ENCODE peak calls at places on chromosome 6, in nine cellular contexts. One of them, this sample, is unnamed.

GRCh38 chr6:14734052-14734415 is 511.8 kb upstream of the JARID2 start:
- DNase-seq in ureter: no peak
- DNase-seq in effector memory CD8-positive, alpha-beta T cell: no peak
- DNase-seq in fibroblast of the conjunctiva: no peak
- DNase-seq in fibroblast of lung: peak
- DNase-seq in MV-4-11: no peak
- DNase-seq in caudate nucleus: no peak
- DNase-seq in activated T-cell treated with anti-CD3 and anti-CD28 coated beads, Interleukin-2, amount 50 U/mL, for 72 hours: no peak
- DNase-seq in CD4-positive, alpha-beta memory T cell: no peak
- DNase-seq in this sample: no peak

GRCh38 chr6:161788531-161788930 is 514.7 kb upstream of the AGPAT4 start:
- DNase-seq in effector memory CD8-positive, alpha-beta T cell: no peak
- DNase-seq in fibroblast of lung: no peak
- DNase-seq in CD4-positive, alpha-beta memory T cell: no peak
- DNase-seq in ureter: no peak
- DNase-seq in caudate nucleus: no peak
- DNase-seq in activated T-cell treated with anti-CD3 and anti-CD28 coated beads, Interleukin-2, amount 50 U/mL, for 72 hours: no peak
- DNase-seq in MV-4-11: no peak
- DNase-seq in fibroblast of the conjunctiva: no peak
- DNase-seq in this sample: no peak

GRCh38 chr6:45681860-45682488 is 304.2 kb upstream of the SUPT3H start:
- DNase-seq in fibroblast of the conjunctiva: no peak
- DNase-seq in caudate nucleus: no peak
- DNase-seq in activated T-cell treated with anti-CD3 and anti-CD28 coated beads, Interleukin-2, amount 50 U/mL, for 72 hours: peak
- DNase-seq in ureter: no peak
- DNase-seq in MV-4-11: peak
- DNase-seq in fibroblast of lung: peak
- DNase-seq in effector memory CD8-positive, alpha-beta T cell: peak
- DNase-seq in CD4-positive, alpha-beta memory T cell: peak
- DNase-seq in this sample: peak

GRCh38 chr6:166572370-166573261 is 13.9 kb downstream of the RAMACL start:
- DNase-seq in CD4-positive, alpha-beta memory T cell: no peak
- DNase-seq in fibroblast of the conjunctiva: no peak
- DNase-seq in ureter: peak
- DNase-seq in activated T-cell treated with anti-CD3 and anti-CD28 coated beads, Interleukin-2, amount 50 U/mL, for 72 hours: no peak
- DNase-seq in MV-4-11: no peak
- DNase-seq in fibroblast of lung: peak
- DNase-seq in caudate nucleus: no peak
- DNase-seq in effector memory CD8-positive, alpha-beta T cell: no peak
- DNase-seq in this sample: peak

GRCh38 chr6:139801571-139802321 is 427.3 kb upstream of the CITED2 start:
- DNase-seq in fibroblast of the conjunctiva: no peak
- DNase-seq in effector memory CD8-positive, alpha-beta T cell: no peak
- DNase-seq in CD4-positive, alpha-beta memory T cell: no peak
- DNase-seq in ureter: no peak
- DNase-seq in caudate nucleus: no peak
- DNase-seq in fibroblast of lung: peak
- DNase-seq in MV-4-11: peak
- DNase-seq in activated T-cell treated with anti-CD3 and anti-CD28 coated beads, Interleukin-2, amount 50 U/mL, for 72 hours: no peak
- DNase-seq in this sample: no peak

GRCh38 chr6:49541936-49542335 is 8.5 kb upstream of the C6orf141 start:
- DNase-seq in MV-4-11: no peak
- DNase-seq in ureter: no peak
- DNase-seq in caudate nucleus: no peak
- DNase-seq in effector memory CD8-positive, alpha-beta T cell: no peak
- DNase-seq in CD4-positive, alpha-beta memory T cell: no peak
- DNase-seq in fibroblast of lung: peak
- DNase-seq in fibroblast of the conjunctiva: no peak
- DNase-seq in activated T-cell treated with anti-CD3 and anti-CD28 coated beads, Interleukin-2, amount 50 U/mL, for 72 hours: no peak
- DNase-seq in this sample: no peak

GRCh38 chr6:45741437-45742166 is 274.1 kb downstream of the CLIC5 start:
- DNase-seq in effector memory CD8-positive, alpha-beta T cell: no peak
- DNase-seq in fibroblast of the conjunctiva: peak
- DNase-seq in caudate nucleus: no peak
- DNase-seq in CD4-positive, alpha-beta memory T cell: no peak
- DNase-seq in ureter: no peak
- DNase-seq in activated T-cell treated with anti-CD3 and anti-CD28 coated beads, Interleukin-2, amount 50 U/mL, for 72 hours: no peak
- DNase-seq in fibroblast of lung: peak
- DNase-seq in MV-4-11: peak
- DNase-seq in this sample: no peak

GRCh38 chr6:75524322-75524972 is 30.8 kb upstream of the FILIP1 start:
- DNase-seq in fibroblast of lung: peak
- DNase-seq in CD4-positive, alpha-beta memory T cell: no peak
- DNase-seq in MV-4-11: no peak
- DNase-seq in effector memory CD8-positive, alpha-beta T cell: no peak
- DNase-seq in activated T-cell treated with anti-CD3 and anti-CD28 coated beads, Interleukin-2, amount 50 U/mL, for 72 hours: no peak
- DNase-seq in caudate nucleus: no peak
- DNase-seq in fibroblast of the conjunctiva: peak
- DNase-seq in ureter: no peak
- DNase-seq in this sample: no peak

GRCh38 chr6:36277946-36278465 is 8.1 kb downstream of the PNPLA1 start:
- DNase-seq in activated T-cell treated with anti-CD3 and anti-CD28 coated beads, Interleukin-2, amount 50 U/mL, for 72 hours: no peak
- DNase-seq in caudate nucleus: no peak
- DNase-seq in MV-4-11: peak
- DNase-seq in fibroblast of lung: no peak
- DNase-seq in fibroblast of the conjunctiva: no peak
- DNase-seq in effector memory CD8-positive, alpha-beta T cell: no peak
- DNase-seq in ureter: no peak
- DNase-seq in CD4-positive, alpha-beta memory T cell: no peak
- DNase-seq in this sample: no peak

GRCh38 chr6:32107447-32107846 is 1.7 kb downstream of the TNXB start:
- DNase-seq in effector memory CD8-positive, alpha-beta T cell: no peak
- DNase-seq in fibroblast of lung: no peak
- DNase-seq in ureter: peak
- DNase-seq in activated T-cell treated with anti-CD3 and anti-CD28 coated beads, Interleukin-2, amount 50 U/mL, for 72 hours: no peak
- DNase-seq in caudate nucleus: no peak
- DNase-seq in fibroblast of the conjunctiva: no peak
- DNase-seq in CD4-positive, alpha-beta memory T cell: no peak
- DNase-seq in MV-4-11: no peak
- DNase-seq in this sample: no peak

GRCh38 chr6:160102956-160103824 is 18.4 kb upstream of the SLC22A1 start:
- DNase-seq in effector memory CD8-positive, alpha-beta T cell: no peak
- DNase-seq in ureter: no peak
- DNase-seq in fibroblast of lung: peak
- DNase-seq in fibroblast of the conjunctiva: peak
- DNase-seq in CD4-positive, alpha-beta memory T cell: peak
- DNase-seq in MV-4-11: peak
- DNase-seq in activated T-cell treated with anti-CD3 and anti-CD28 coated beads, Interleukin-2, amount 50 U/mL, for 72 hours: peak
- DNase-seq in caudate nucleus: no peak
- DNase-seq in this sample: no peak

GRCh38 chr6:144683216-144684070 is 398.3 kb downstream of the UTRN start:
- DNase-seq in fibroblast of the conjunctiva: no peak
- DNase-seq in MV-4-11: no peak
- DNase-seq in activated T-cell treated with anti-CD3 and anti-CD28 coated beads, Interleukin-2, amount 50 U/mL, for 72 hours: no peak
- DNase-seq in effector memory CD8-positive, alpha-beta T cell: no peak
- DNase-seq in ureter: no peak
- DNase-seq in fibroblast of lung: peak
- DNase-seq in caudate nucleus: no peak
- DNase-seq in CD4-positive, alpha-beta memory T cell: no peak
- DNase-seq in this sample: no peak

GRCh38 chr6:113184291-113184690 is 672.9 kb upstream of the MARCKS start:
- DNase-seq in activated T-cell treated with anti-CD3 and anti-CD28 coated beads, Interleukin-2, amount 50 U/mL, for 72 hours: no peak
- DNase-seq in effector memory CD8-positive, alpha-beta T cell: no peak
- DNase-seq in MV-4-11: no peak
- DNase-seq in caudate nucleus: no peak
- DNase-seq in fibroblast of lung: peak
- DNase-seq in CD4-positive, alpha-beta memory T cell: no peak
- DNase-seq in ureter: no peak
- DNase-seq in fibroblast of the conjunctiva: no peak
- DNase-seq in this sample: no peak

GRCh38 chr6:158607411-158608170 is 37.0 kb downstream of the DYNLT1 start:
- DNase-seq in CD4-positive, alpha-beta memory T cell: no peak
- DNase-seq in activated T-cell treated with anti-CD3 and anti-CD28 coated beads, Interleukin-2, amount 50 U/mL, for 72 hours: no peak
- DNase-seq in effector memory CD8-positive, alpha-beta T cell: no peak
- DNase-seq in MV-4-11: no peak
- DNase-seq in fibroblast of the conjunctiva: no peak
- DNase-seq in fibroblast of lung: peak
- DNase-seq in caudate nucleus: no peak
- DNase-seq in ureter: no peak
- DNase-seq in this sample: no peak

GRCh38 chr6:116847234-116847633 is 18.4 kb upstream of the GPRC6A start:
- DNase-seq in fibroblast of lung: peak
- DNase-seq in activated T-cell treated with anti-CD3 and anti-CD28 coated beads, Interleukin-2, amount 50 U/mL, for 72 hours: no peak
- DNase-seq in MV-4-11: peak
- DNase-seq in caudate nucleus: no peak
- DNase-seq in CD4-positive, alpha-beta memory T cell: no peak
- DNase-seq in ureter: no peak
- DNase-seq in effector memory CD8-positive, alpha-beta T cell: no peak
- DNase-seq in fibroblast of the conjunctiva: peak
- DNase-seq in this sample: no peak

GRCh38 chr6:3447005-3447404 is 9.8 kb downstream of the SLC22A23 start:
- DNase-seq in fibroblast of lung: no peak
- DNase-seq in caudate nucleus: no peak
- DNase-seq in MV-4-11: no peak
- DNase-seq in effector memory CD8-positive, alpha-beta T cell: no peak
- DNase-seq in ureter: no peak
- DNase-seq in activated T-cell treated with anti-CD3 and anti-CD28 coated beads, Interleukin-2, amount 50 U/mL, for 72 hours: no peak
- DNase-seq in CD4-positive, alpha-beta memory T cell: no peak
- DNase-seq in fibroblast of the conjunctiva: no peak
- DNase-seq in this sample: no peak

GRCh38 chr6:121666809-121667208 is 231.4 kb downstream of the GJA1 start:
- DNase-seq in MV-4-11: peak
- DNase-seq in CD4-positive, alpha-beta memory T cell: no peak
- DNase-seq in caudate nucleus: no peak
- DNase-seq in fibroblast of lung: peak
- DNase-seq in activated T-cell treated with anti-CD3 and anti-CD28 coated beads, Interleukin-2, amount 50 U/mL, for 72 hours: no peak
- DNase-seq in effector memory CD8-positive, alpha-beta T cell: no peak
- DNase-seq in fibroblast of the conjunctiva: peak
- DNase-seq in ureter: no peak
- DNase-seq in this sample: no peak

GRCh38 chr6:135438907-135439535 is 58.5 kb downstream of the AHI1 start:
- DNase-seq in CD4-positive, alpha-beta memory T cell: peak
- DNase-seq in fibroblast of lung: peak
- DNase-seq in effector memory CD8-positive, alpha-beta T cell: no peak
- DNase-seq in caudate nucleus: no peak
- DNase-seq in MV-4-11: peak
- DNase-seq in fibroblast of the conjunctiva: no peak
- DNase-seq in ureter: no peak
- DNase-seq in activated T-cell treated with anti-CD3 and anti-CD28 coated beads, Interleukin-2, amount 50 U/mL, for 72 hours: no peak
- DNase-seq in this sample: no peak

This sample was measured in lower lobe of right lung.